ENCODE peak calls at places on chromosomes 5 and 9, in nine cellular contexts. One of them, this sample, is unnamed.
A peak's percentile ranks its signal among the peaks of the same experiment; 100 is the strongest.

GRCh38 chr9:134689320-134690181 is 47.9 kb downstream of the COL5A1 start:
- DNase-seq in BJ: no peak
- DNase-seq in WERI-Rb-1: peak; percentile 79
- DNase-seq in stomach: peak; percentile 56
- DNase-seq in astrocyte of the spinal cord: peak; percentile 51
- DNase-seq in neural progenitor cell: peak; percentile 77
- DNase-seq in GM12878: no peak
- DNase-seq in cardiac muscle cell: peak; percentile 67
- DNase-seq in body of pancreas: peak; percentile 73
- DNase-seq in this sample: no peak

GRCh38 chr9:89730715-89731114 is 125.9 kb downstream of the GADD45G start:
- DNase-seq in BJ: no peak
- DNase-seq in WERI-Rb-1: peak; percentile 85
- DNase-seq in stomach: peak; percentile 87
- DNase-seq in astrocyte of the spinal cord: no peak
- DNase-seq in neural progenitor cell: no peak
- DNase-seq in GM12878: no peak
- DNase-seq in cardiac muscle cell: no peak
- DNase-seq in body of pancreas: peak; percentile 93
- DNase-seq in this sample: no peak

GRCh38 chr9:131657031-131657377 is 82.9 kb downstream of the RAPGEF1 start:
- DNase-seq in BJ: no peak
- DNase-seq in WERI-Rb-1: no peak
- DNase-seq in stomach: no peak
- DNase-seq in astrocyte of the spinal cord: no peak
- DNase-seq in neural progenitor cell: no peak
- DNase-seq in GM12878: no peak
- DNase-seq in cardiac muscle cell: no peak
- DNase-seq in body of pancreas: no peak
- DNase-seq in this sample: no peak

GRCh38 chr9:929719-930118 is 46.7 kb upstream of the DMRT3 start:
- DNase-seq in BJ: no peak
- DNase-seq in WERI-Rb-1: no peak
- DNase-seq in stomach: no peak
- DNase-seq in astrocyte of the spinal cord: no peak
- DNase-seq in neural progenitor cell: no peak
- DNase-seq in GM12878: no peak
- DNase-seq in cardiac muscle cell: no peak
- DNase-seq in body of pancreas: no peak
- DNase-seq in this sample: no peak

GRCh38 chr9:98678244-98678842 is 30.4 kb downstream of the GABBR2 start:
- DNase-seq in BJ: no peak
- DNase-seq in WERI-Rb-1: no peak
- DNase-seq in stomach: no peak
- DNase-seq in astrocyte of the spinal cord: no peak
- DNase-seq in neural progenitor cell: peak; percentile 56
- DNase-seq in GM12878: no peak
- DNase-seq in cardiac muscle cell: peak; percentile 10
- DNase-seq in body of pancreas: no peak
- DNase-seq in this sample: no peak

GRCh38 chr5:109921735-109922395 is 232.1 kb downstream of the MAN2A1 start:
- DNase-seq in BJ: no peak
- DNase-seq in WERI-Rb-1: peak; percentile 84
- DNase-seq in stomach: peak; percentile 75
- DNase-seq in astrocyte of the spinal cord: no peak
- DNase-seq in neural progenitor cell: no peak
- DNase-seq in GM12878: no peak
- DNase-seq in cardiac muscle cell: peak; percentile 83
- DNase-seq in body of pancreas: peak; percentile 16
- DNase-seq in this sample: no peak

GRCh38 chr9:24071736-24072135 is 245.7 kb upstream of the ELAVL2 start:
- DNase-seq in BJ: no peak
- DNase-seq in WERI-Rb-1: no peak
- DNase-seq in stomach: no peak
- DNase-seq in astrocyte of the spinal cord: no peak
- DNase-seq in neural progenitor cell: no peak
- DNase-seq in GM12878: no peak
- DNase-seq in cardiac muscle cell: no peak
- DNase-seq in body of pancreas: no peak
- DNase-seq in this sample: no peak

GRCh38 chr9:76136986-76137385 is 246.5 kb downstream of the PCSK5 start:
- DNase-seq in BJ: peak; percentile 21
- DNase-seq in WERI-Rb-1: no peak
- DNase-seq in stomach: no peak
- DNase-seq in astrocyte of the spinal cord: peak; percentile 66
- DNase-seq in neural progenitor cell: no peak
- DNase-seq in GM12878: no peak
- DNase-seq in cardiac muscle cell: no peak
- DNase-seq in body of pancreas: no peak
- DNase-seq in this sample: peak; percentile 42

GRCh38 chr9:137128158-137129088 is 10.5 kb upstream of the GRIN1 start:
- DNase-seq in BJ: no peak
- DNase-seq in WERI-Rb-1: no peak
- DNase-seq in stomach: no peak
- DNase-seq in astrocyte of the spinal cord: no peak
- DNase-seq in neural progenitor cell: no peak
- DNase-seq in GM12878: no peak
- DNase-seq in cardiac muscle cell: no peak
- DNase-seq in body of pancreas: peak; percentile 46
- DNase-seq in this sample: no peak

GRCh38 chr5:170597876-170598275 is 94.1 kb downstream of the KCNIP1 start:
- DNase-seq in BJ: no peak
- DNase-seq in WERI-Rb-1: no peak
- DNase-seq in stomach: no peak
- DNase-seq in astrocyte of the spinal cord: peak; percentile 24
- DNase-seq in neural progenitor cell: no peak
- DNase-seq in GM12878: no peak
- DNase-seq in cardiac muscle cell: no peak
- DNase-seq in body of pancreas: no peak
- DNase-seq in this sample: no peak

GRCh38 chr5:170601608-170602007 is 97.8 kb downstream of the KCNIP1 start:
- DNase-seq in BJ: no peak
- DNase-seq in WERI-Rb-1: no peak
- DNase-seq in stomach: no peak
- DNase-seq in astrocyte of the spinal cord: no peak
- DNase-seq in neural progenitor cell: no peak
- DNase-seq in GM12878: no peak
- DNase-seq in cardiac muscle cell: no peak
- DNase-seq in body of pancreas: no peak
- DNase-seq in this sample: no peak

GRCh38 chr5:170603578-170604565 is 100.1 kb downstream of the KCNIP1 start:
- DNase-seq in BJ: no peak
- DNase-seq in WERI-Rb-1: peak; percentile 57
- DNase-seq in stomach: no peak
- DNase-seq in astrocyte of the spinal cord: peak; percentile 18
- DNase-seq in neural progenitor cell: peak; percentile 90
- DNase-seq in GM12878: no peak
- DNase-seq in cardiac muscle cell: peak; percentile 83
- DNase-seq in body of pancreas: peak; percentile 34
- DNase-seq in this sample: peak; percentile 20

GRCh38 chr5:170606939-170607338 is 103.1 kb downstream of the KCNIP1 start:
- DNase-seq in BJ: no peak
- DNase-seq in WERI-Rb-1: no peak
- DNase-seq in stomach: no peak
- DNase-seq in astrocyte of the spinal cord: no peak
- DNase-seq in neural progenitor cell: peak; percentile 58
- DNase-seq in GM12878: no peak
- DNase-seq in cardiac muscle cell: no peak
- DNase-seq in body of pancreas: no peak
- DNase-seq in this sample: no peak

GRCh38 chr5:170603101-170603500 is 99.3 kb downstream of the KCNIP1 start:
- DNase-seq in BJ: no peak
- DNase-seq in WERI-Rb-1: no peak
- DNase-seq in stomach: no peak
- DNase-seq in astrocyte of the spinal cord: no peak
- DNase-seq in neural progenitor cell: no peak
- DNase-seq in GM12878: no peak
- DNase-seq in cardiac muscle cell: no peak
- DNase-seq in body of pancreas: no peak
- DNase-seq in this sample: no peak
- H3K4me3 ChIP-seq in BJ: no peak overlapping the region
- H3K4me3 ChIP-seq in WERI-Rb-1: no peak overlapping the region
- H3K4me3 ChIP-seq in stomach: no peak overlapping the region
- H3K4me3 ChIP-seq in astrocyte of the spinal cord: no peak overlapping the region
- H3K4me3 ChIP-seq in neural progenitor cell: no peak overlapping the region
- H3K4me3 ChIP-seq in GM12878: no peak overlapping the region
- H3K4me3 ChIP-seq in cardiac muscle cell: no peak overlapping the region
- H3K4me3 ChIP-seq in body of pancreas: no peak overlapping the region
- H3K4me3 ChIP-seq in this sample: no peak overlapping the region

GRCh38 chr5:93584531-93585053 is 1.6 kb downstream of the NR2F1 start:
- DNase-seq in BJ: no peak
- DNase-seq in WERI-Rb-1: no peak
- DNase-seq in stomach: no peak
- DNase-seq in astrocyte of the spinal cord: peak; percentile 25
- DNase-seq in neural progenitor cell: peak; percentile 72
- DNase-seq in GM12878: no peak
- DNase-seq in cardiac muscle cell: no peak
- DNase-seq in body of pancreas: peak; percentile 39
- DNase-seq in this sample: no peak

GRCh38 chr5:93581738-93582414 is 857 bp upstream of the NR2F1-AS1 start:
- DNase-seq in BJ: no peak
- DNase-seq in WERI-Rb-1: no peak
- DNase-seq in stomach: no peak
- DNase-seq in astrocyte of the spinal cord: peak; percentile 91
- DNase-seq in neural progenitor cell: peak; percentile 72
- DNase-seq in GM12878: no peak
- DNase-seq in cardiac muscle cell: no peak
- DNase-seq in body of pancreas: no peak
- DNase-seq in this sample: peak; percentile 62

GRCh38 chr5:93583799-93584530 is 943 bp downstream of the NR2F1 start:
- DNase-seq in BJ: no peak
- DNase-seq in WERI-Rb-1: peak; percentile 65
- DNase-seq in stomach: no peak
- DNase-seq in astrocyte of the spinal cord: no peak
- DNase-seq in neural progenitor cell: peak; percentile 89
- DNase-seq in GM12878: no peak
- DNase-seq in cardiac muscle cell: peak; percentile 79
- DNase-seq in body of pancreas: peak; percentile 60
- DNase-seq in this sample: no peak

GRCh38 chr5:93583525-93583798 is 440 bp downstream of the NR2F1 start:
- DNase-seq in BJ: no peak
- DNase-seq in WERI-Rb-1: no peak
- DNase-seq in stomach: no peak
- DNase-seq in astrocyte of the spinal cord: no peak
- DNase-seq in neural progenitor cell: no peak
- DNase-seq in GM12878: no peak
- DNase-seq in cardiac muscle cell: no peak
- DNase-seq in body of pancreas: no peak
- DNase-seq in this sample: no peak

DNA sequence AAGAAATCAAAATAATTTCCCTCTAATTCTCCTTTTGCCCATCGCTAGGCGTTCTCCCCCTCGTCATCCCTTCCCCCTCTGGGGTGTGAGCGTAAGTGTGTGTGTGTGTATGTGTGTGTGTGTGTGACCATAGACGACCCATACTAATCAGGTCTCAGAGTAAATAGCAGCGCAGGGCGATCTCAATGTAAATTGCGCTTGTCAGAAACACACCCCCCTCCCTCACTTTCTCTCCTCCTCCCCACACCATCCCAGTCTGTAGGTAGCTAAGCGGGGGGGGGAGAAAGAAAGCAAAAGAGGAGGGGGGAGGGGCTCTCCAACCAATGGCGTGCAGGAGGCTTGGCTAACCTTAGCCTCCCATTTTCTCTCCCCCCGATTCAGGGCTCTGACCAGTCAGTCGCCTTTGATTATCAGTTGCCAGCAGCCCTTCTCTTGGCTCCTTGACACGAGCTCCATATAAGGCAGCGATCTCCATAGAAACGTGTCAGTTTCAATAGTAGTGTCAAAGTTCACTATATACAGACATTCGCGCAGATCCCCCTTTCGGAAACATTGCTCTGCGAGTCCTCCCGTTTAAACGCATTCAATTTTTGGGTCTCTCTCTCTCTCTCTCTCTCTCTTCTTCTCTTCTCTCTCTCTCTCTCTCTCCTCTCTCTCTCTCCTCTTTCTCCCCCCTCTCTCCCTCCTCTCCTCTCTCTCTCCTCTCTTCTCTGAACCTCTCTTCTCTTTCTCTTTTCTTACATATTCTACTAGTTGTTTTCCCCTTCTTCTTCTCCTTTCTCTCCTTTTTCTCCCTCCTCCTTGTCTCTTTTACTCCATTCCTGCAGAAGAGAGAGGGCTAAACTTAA is at the start of gene NR2F1:
- DNase-seq in BJ: peak; percentile 74
- DNase-seq in WERI-Rb-1: peak; percentile 85
- DNase-seq in stomach: peak; percentile 47
- DNase-seq in astrocyte of the spinal cord: peak; percentile 99
- DNase-seq in neural progenitor cell: peak; percentile 95
- DNase-seq in GM12878: no peak
- DNase-seq in cardiac muscle cell: no peak
- DNase-seq in body of pancreas: peak; percentile 76
- DNase-seq in this sample: peak; percentile 97
- TF ChIP-seq CTCF in BJ: no peak
- TF ChIP-seq CTCF in WERI-Rb-1: no peak
- TF ChIP-seq CTCF in stomach: peak; percentile 87
- TF ChIP-seq CTCF in astrocyte of the spinal cord: no peak
- TF ChIP-seq CTCF in neural progenitor cell: peak; percentile 13
- TF ChIP-seq CTCF in GM12878: no peak
- TF ChIP-seq CTCF in cardiac muscle cell: no peak
- TF ChIP-seq CTCF in body of pancreas: no peak
- TF ChIP-seq CTCF in this sample: no peak

DNA sequence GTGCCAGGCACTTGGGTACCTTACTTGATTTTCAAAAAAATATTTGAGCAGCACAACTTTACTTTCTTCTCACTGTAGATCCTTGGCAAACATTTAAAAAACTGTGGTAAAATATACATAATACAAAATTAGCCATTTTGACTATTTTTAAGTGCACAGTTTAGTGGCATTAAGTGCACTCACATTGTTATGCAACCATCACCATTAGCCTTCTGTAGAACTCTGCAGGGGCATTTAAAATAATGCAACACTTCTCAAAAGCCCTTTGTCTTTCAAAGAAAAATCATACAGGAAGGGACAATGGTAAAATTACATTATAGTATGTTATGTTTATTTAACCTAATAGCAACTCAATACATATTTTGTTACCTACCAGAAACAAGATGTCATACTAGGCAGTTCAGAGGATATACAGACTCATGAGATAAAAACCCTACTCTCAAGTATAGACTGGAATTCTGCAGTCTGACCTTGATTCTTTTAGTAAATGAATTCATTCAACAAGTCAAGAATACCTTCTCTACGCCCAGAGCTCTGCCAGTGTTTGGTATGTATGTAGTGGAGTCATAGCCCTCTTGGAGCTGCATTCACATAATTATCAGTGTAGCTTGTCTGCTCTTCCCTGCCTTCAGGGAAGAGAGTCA is 73.9 kb upstream of the ARRDC3 start:
- DNase-seq in BJ: no peak
- DNase-seq in WERI-Rb-1: no peak
- DNase-seq in stomach: no peak
- DNase-seq in astrocyte of the spinal cord: no peak
- DNase-seq in neural progenitor cell: no peak
- DNase-seq in GM12878: no peak
- DNase-seq in cardiac muscle cell: no peak
- DNase-seq in body of pancreas: no peak
- DNase-seq in this sample: no peak
- H3K4me3 ChIP-seq in BJ: no peak overlapping the region
- H3K4me3 ChIP-seq in WERI-Rb-1: no peak overlapping the region
- H3K4me3 ChIP-seq in stomach: no peak overlapping the region
- H3K4me3 ChIP-seq in astrocyte of the spinal cord: no peak overlapping the region
- H3K4me3 ChIP-seq in neural progenitor cell: no peak overlapping the region
- H3K4me3 ChIP-seq in GM12878: no peak overlapping the region
- H3K4me3 ChIP-seq in cardiac muscle cell: no peak overlapping the region
- H3K4me3 ChIP-seq in body of pancreas: no peak overlapping the region
- H3K4me3 ChIP-seq in this sample: no peak overlapping the region

GRCh38 chr5:141402553-141403328 is at the start of gene PCDHGA9:
- DNase-seq in BJ: no peak
- DNase-seq in WERI-Rb-1: peak; percentile 30
- DNase-seq in stomach: no peak
- DNase-seq in astrocyte of the spinal cord: peak; percentile 42
- DNase-seq in neural progenitor cell: no peak
- DNase-seq in GM12878: no peak
- DNase-seq in cardiac muscle cell: no peak
- DNase-seq in body of pancreas: no peak
- DNase-seq in this sample: no peak
- TF ChIP-seq CTCF in BJ: peak; percentile 35
- TF ChIP-seq CTCF in WERI-Rb-1: peak; percentile 45
- TF ChIP-seq CTCF in stomach: no peak
- TF ChIP-seq CTCF in astrocyte of the spinal cord: peak; percentile 39
- TF ChIP-seq CTCF in neural progenitor cell: peak; percentile 23
- TF ChIP-seq CTCF in GM12878: peak; percentile 28
- TF ChIP-seq CTCF in cardiac muscle cell: peak; percentile 39
- TF ChIP-seq CTCF in body of pancreas: peak; percentile 32
- TF ChIP-seq CTCF in this sample: peak; percentile 29

This sample was measured in astrocyte of the cerebellum.